ENCODE peak calls at places on chromosomes 2 and 18, in nine cellular contexts. A, N, W, Q, J, R, C, X and F are unnamed samples.

GRCh38 chr2:127072970-127073369 is 34.0 kb downstream of the BIN1 start:
- DNase-seq in A (no peak), X (no peak), R (no peak), Q (no peak), J (no peak), N (no peak), C (no peak), W (no peak), F (no peak)

GRCh38 chr2:25617948-25618646 is 55.3 kb downstream of the DTNB start:
- DNase-seq in A (no peak), X (peak), R (peak), Q (no peak), J (peak), N (peak), W (no peak), C (no peak), F (peak)

GRCh38 chr18:55982992-55983391 is 395.0 kb upstream of the TCF4 start:
- DNase-seq in X (no peak), R (no peak), W (no peak), C (no peak), A (no peak), Q (no peak), J (no peak), N (no peak), F (no peak)

GRCh38 chr18:13429884-13430510 is 211.4 kb downstream of the LDLRAD4 start:
- DNase-seq in C (no peak), X (no peak), J (no peak), W (no peak), A (no peak), N (no peak), Q (no peak), R (no peak), F (no peak)

GRCh38 chr2:36485521-36485920 is 112.4 kb downstream of the FEZ2 start:
- DNase-seq in W (no peak), R (peak), X (peak), A (no peak), J (peak), N (peak), C (no peak), Q (no peak), F (peak)

GRCh38 chr18:48949606-48950535 is 894 bp downstream of the SMAD7 start:
- DNase-seq in A (no peak), R (peak), J (peak), W (peak), C (no peak), Q (no peak), X (no peak), N (peak), F (peak)

GRCh38 chr18:52670903-52671302 is 330.9 kb downstream of the DCC start:
- DNase-seq in N (peak), A (no peak), J (peak), W (no peak), C (no peak), X (peak), R (peak), Q (peak), F (peak)

GRCh38 chr2:174969091-174969734 is 36.0 kb downstream of the CHN1 start:
- DNase-seq in A (no peak), R (no peak), W (no peak), X (no peak), J (no peak), Q (no peak), C (no peak), N (no peak), F (no peak)

GRCh38 chr2:134738150-134738865 is 19.5 kb upstream of the TMEM163 start:
- DNase-seq in J (peak), C (no peak), N (no peak), Q (no peak), R (no peak), W (no peak), X (peak), A (no peak), F (peak)

GRCh38 chr2:96527052-96527964 is 9.2 kb upstream of the ARID5A start:
- DNase-seq in R (peak), C (no peak), A (peak), J (peak), Q (no peak), W (no peak), X (no peak), N (no peak), F (peak)

GRCh38 chr18:77181950-77182707 is 49.5 kb upstream of the MBP start:
- DNase-seq in C (no peak), R (no peak), J (no peak), N (no peak), A (no peak), Q (no peak), W (no peak), X (no peak), F (no peak)

GRCh38 chr18:10476430-10476829 is 22.0 kb downstream of the APCDD1 start:
- DNase-seq in W (no peak), J (no peak), R (peak), C (no peak), X (peak), N (no peak), A (no peak), Q (no peak), F (peak)

GRCh38 chr2:85179541-85179940 is 46.3 kb downstream of the TCF7L1 start:
- DNase-seq in W (no peak), N (no peak), C (no peak), J (peak), Q (no peak), X (no peak), A (no peak), R (no peak), F (no peak)

GRCh38 chr18:24421831-24422230 is 4.6 kb upstream of the IMPACT start:
- DNase-seq in Q (no peak), X (no peak), W (no peak), J (no peak), R (peak), A (no peak), N (no peak), C (no peak), F (no peak)

GRCh38 chr2:32417659-32418058 is 60.8 kb downstream of the BIRC6 start:
- DNase-seq in C (no peak), R (no peak), J (no peak), N (no peak), A (no peak), Q (no peak), W (no peak), X (no peak), F (no peak)

GRCh38 chr2:49265471-49265870 is 111.2 kb upstream of the FSHR start:
- DNase-seq in X (no peak), W (no peak), A (no peak), J (no peak), Q (no peak), R (no peak), C (no peak), N (no peak), F (no peak)

GRCh38 chr2:144521702-144522101 is 1.8 kb upstream of the ZEB2 start:
- DNase-seq in N (no peak), C (no peak), X (no peak), W (no peak), A (no peak), R (no peak), J (no peak), Q (no peak), F (no peak)

GRCh38 chr2:188383158-188383557 is 91.5 kb downstream of the GULP1 start:
- DNase-seq in W (no peak), A (no peak), R (no peak), N (no peak), J (peak), C (no peak), Q (no peak), X (no peak), F (no peak)

GRCh38 chr2:20421988-20422678 is 24.7 kb upstream of the RHOB start:
- DNase-seq in N (peak), A (no peak), J (peak), W (peak), C (peak), Q (no peak), X (peak), R (peak), F (peak)

GRCh38 chr2:26954135-26954534 is 16.3 kb upstream of the MAPRE3 start:
- DNase-seq in C (no peak), Q (no peak), N (no peak), W (no peak), R (no peak), X (no peak), J (no peak), A (no peak), F (no peak)

GRCh38 chr2:15748736-15749323 is 157.2 kb downstream of the DDX1 start:
- DNase-seq in W (peak), J (peak), N (no peak), C (no peak), X (no peak), Q (peak), R (peak), A (no peak), F (peak)
- TF ChIP-seq CTCF in W (peak), J (peak), N (peak), C (peak), X (peak), Q (peak), R (peak), A (no peak), F (peak)

GRCh38 chr2:171522804-171523338 is 597 bp downstream of the CYBRD1 start:
- DNase-seq in W (no peak), R (peak), X (no peak), Q (peak), J (peak), N (peak), A (no peak), C (no peak), F (no peak)

GRCh38 chr2:171520471-171520870 is 1.8 kb upstream of the CYBRD1 start:
- DNase-seq in N (no peak), J (no peak), X (no peak), C (no peak), Q (no peak), W (no peak), A (no peak), R (no peak), F (no peak)

GRCh38 chr2:171523339-171523931 is 1.2 kb downstream of the CYBRD1 start:
- DNase-seq in W (peak), R (peak), J (peak), N (peak), Q (peak), A (no peak), X (peak), C (no peak), F (peak)

GRCh38 chr2:171522057-171522803 is at the start of gene CYBRD1:
- DNase-seq in A (no peak), C (no peak), R (peak), W (peak), J (peak), N (peak), Q (peak), X (peak), F (peak)

DNA sequence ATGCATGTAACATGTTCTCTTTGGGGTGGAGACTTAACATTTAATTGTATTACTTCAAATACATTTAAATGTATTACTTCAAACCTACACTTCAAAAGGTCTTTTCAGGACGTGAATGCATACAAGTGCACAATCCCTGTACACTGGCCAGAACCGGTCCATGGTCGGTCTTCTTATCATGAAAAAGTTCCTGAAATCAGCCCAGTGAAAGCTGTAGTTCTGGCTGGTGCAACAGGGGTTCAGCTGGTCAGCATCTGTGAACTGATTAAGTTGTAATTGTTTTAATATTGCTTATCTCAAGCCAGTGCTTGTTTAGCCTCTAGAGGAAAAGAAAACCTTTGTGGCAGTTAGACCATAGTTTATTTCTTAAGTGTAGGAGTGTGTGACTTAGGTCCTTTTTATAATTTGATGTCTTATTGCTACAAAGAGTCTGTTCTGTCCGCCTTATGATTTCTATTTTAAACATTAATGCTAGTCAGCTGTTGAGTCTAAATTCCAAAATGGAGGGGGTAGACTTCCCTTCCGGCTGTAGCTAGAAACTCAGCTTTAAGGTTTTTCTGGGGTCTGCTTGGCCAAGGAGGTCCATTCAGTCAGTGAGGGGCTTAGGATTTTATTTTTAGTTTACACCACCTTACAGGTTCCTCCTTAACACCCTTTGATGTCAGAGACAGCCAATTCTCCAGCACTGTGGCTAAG is 765 bp upstream of the CYBRD1 start:
- DNase-seq in R (peak), Q (no peak), N (no peak), X (no peak), W (no peak), C (no peak), A (no peak), J (no peak), F (no peak)
- H3K4me3 ChIP-seq in R (peak), Q (peak), N (peak), X (peak), W (no peak), C (no peak), A (no peak), J (peak), F (peak)

DNA sequence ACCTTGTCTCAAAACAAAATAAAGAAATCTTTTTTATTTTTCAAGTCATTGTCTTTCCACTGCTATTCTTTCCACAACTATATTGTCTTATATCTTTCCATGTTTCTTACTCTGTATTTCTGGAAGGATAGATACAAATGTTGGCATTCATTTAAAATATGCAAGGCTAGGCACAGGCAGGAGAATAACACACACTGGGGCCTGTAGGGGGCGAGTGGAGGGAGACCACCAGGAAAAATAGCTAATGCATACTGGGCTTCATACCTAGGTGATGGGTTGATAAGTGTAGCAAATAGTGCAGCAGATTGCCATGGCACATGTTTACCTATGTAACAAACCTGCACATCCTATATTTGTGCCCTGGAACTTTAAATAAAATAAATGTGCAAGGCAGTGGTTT is 9.6 kb downstream of the MRPL30 start:
- DNase-seq in R (no peak), J (no peak), C (no peak), N (no peak), Q (no peak), W (no peak), A (no peak), X (no peak), F (no peak)
- TF ChIP-seq CTCF in R (peak), J (peak), C (peak), N (no peak), Q (no peak), W (no peak), A (no peak), X (peak), F (no peak)

DNA sequence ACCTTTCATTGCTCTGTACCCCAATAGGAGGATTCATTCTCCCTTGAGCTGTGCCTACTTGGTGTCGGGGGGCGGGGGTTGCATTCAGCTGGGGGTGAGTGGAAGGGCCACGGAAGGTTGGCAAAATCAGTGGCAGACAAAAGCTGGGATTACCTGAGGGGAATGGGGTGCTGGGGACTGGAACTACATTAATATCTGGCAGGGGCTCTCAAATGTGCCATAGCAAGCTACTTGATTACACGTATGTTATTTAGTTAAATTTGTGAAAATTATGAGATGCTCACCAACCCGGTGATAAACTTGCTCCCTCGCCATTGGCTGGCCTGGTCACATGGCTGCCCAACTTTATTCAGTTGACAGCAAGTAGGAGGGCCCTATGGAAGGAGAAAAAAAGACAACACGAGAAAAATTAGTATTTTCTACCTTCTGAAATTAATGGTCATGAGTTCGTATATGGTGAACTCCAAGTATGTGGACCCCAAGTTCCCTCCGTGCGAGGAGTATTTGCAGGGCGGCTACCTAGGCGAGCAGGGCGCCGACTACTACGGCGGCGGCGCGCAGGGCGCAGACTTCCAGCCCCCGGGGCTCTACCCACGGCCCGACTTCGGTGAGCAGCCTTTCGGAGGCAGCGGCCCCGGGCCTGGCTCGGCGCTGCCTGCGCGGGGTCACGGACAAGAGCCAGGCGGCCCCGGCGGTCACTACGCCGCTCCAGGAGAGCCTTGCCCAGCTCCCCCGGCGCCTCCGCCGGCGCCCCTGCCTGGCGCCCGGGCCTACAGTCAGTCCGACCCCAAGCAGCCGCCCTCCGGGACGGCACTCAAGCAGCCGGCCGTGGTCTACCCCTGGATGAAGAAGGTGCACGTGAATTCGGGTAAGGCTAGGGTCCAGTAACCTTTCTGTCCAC is at the start of gene HOXD4:
- DNase-seq in A (no peak), X (no peak), N (no peak), R (no peak), W (no peak), C (no peak), J (no peak), Q (no peak), F (no peak)
- H3K4me3 ChIP-seq in A (no peak), X (peak), N (no peak), R (no peak), W (no peak), C (no peak), J (no peak), Q (peak), F (no peak)

DNA sequence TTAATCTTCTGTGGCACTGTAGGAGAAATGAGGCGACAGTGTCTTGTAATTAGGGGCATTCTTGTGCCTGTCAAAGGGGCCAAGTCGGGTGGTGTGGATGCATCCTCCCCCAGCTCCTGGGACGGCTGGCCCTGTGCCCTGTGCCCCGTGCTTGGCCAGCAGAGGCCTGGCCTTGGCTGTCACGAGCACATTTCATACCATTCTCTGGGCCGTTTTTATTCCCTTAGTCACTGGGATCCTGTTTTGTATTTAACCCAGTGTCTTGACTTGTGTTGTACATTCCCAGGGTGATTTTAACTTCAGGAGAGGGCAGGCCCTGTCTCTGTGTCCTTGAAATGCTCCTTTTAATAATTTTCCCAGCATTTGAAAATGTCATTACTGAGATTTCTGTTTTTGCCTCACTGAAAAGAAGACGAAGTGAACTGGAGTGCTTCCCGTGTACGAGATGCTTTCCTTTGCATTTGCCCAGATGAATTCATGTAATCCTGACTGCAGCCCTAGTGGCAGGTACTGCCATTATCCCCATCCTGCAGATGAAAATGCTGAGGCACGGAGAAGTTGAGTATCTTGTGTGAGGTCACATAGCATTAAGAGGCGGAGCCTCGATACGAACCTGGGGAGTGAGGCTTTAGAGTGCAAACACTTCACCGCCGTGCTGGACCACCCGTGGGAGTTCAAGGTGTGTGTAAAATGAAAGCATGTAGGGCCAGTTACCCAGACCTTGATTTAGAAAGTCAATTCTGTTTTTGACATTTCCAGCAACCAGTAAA is 57.0 kb downstream of the SH3RF3 start:
- DNase-seq in Q (no peak), R (peak), C (no peak), A (no peak), X (no peak), N (no peak), J (peak), W (peak), F (peak)
- TF ChIP-seq CTCF in Q (no peak), R (no peak), C (no peak), A (no peak), X (no peak), N (no peak), J (no peak), W (no peak), F (no peak)

GRCh38 chr2:37698931-37699481 is 27.6 kb upstream of the CDC42EP3 start:
- DNase-seq in C (no peak), J (peak), A (no peak), W (no peak), X (peak), R (no peak), N (peak), Q (no peak), F (peak)
- H3K4me3 ChIP-seq in C (no peak), J (no peak), A (no peak), W (no peak), X (no peak), R (no peak), N (no peak), Q (no peak), F (no peak)